ENCODE peak calls at places on chromosomes 3 and 15, in ten cellular contexts. A is NCI-H187 treated with DMSO at 0.1 percent for 48 hours; I is fibroblast of pulmonary artery; O is hypothalamus; C is stimulated activated CD8-positive, alpha-beta memory T cell treated with anti-CD3 and anti-CD28 coated beads, Interleukin-4, amount 100 ng/mL, for 1 hour; D is GM18507; Z is GM12892; G is KBM-7; S is NCI-H524; W is sciatic nerve. H is an unnamed sample.
A peak's percentile ranks its signal among the peaks of the same experiment; 100 is the strongest.

GRCh38 chr3:127448671-127449070 is 141.9 kb downstream of the TPRA1 start:
- DNase-seq in A (no peak), I (no peak), O (no peak), C (no peak), D (no peak), Z (no peak), G (no peak), S (no peak), W (peak; percentile 22), H (no peak)

GRCh38 chr15:100712226-100712625 is 109.8 kb downstream of the ASB7 start:
- DNase-seq in A (no peak), I (peak; percentile 53), O (no peak), C (no peak), D (no peak), Z (no peak), G (no peak), S (no peak), W (no peak), H (no peak)

GRCh38 chr15:35168464-35168863 is 83.4 kb upstream of the NANOGP8 start:
- DNase-seq in A (no peak), I (peak; percentile 57), O (no peak), C (no peak), D (no peak), Z (no peak), G (no peak), S (no peak), W (no peak), H (no peak)

GRCh38 chr15:98983333-98983732 is 24.3 kb downstream of the PGPEP1L start:
- DNase-seq in A (no peak), I (peak; percentile 67), O (no peak), C (no peak), D (no peak), Z (no peak), G (peak; percentile 10), S (no peak), W (no peak), H (no peak)

GRCh38 chr3:140501054-140501769 is 176.7 kb upstream of the TRIM42 start:
- DNase-seq in A (no peak), I (no peak), O (no peak), C (no peak), D (no peak), Z (no peak), G (no peak), S (no peak), W (no peak), H (no peak)

GRCh38 chr15:58065445-58066041 is at the start of gene ALDH1A2:
- DNase-seq in A (no peak), I (no peak), O (no peak), C (no peak), D (no peak), Z (no peak), G (no peak), S (peak; percentile 81), W (peak; percentile 57), H (no peak)

GRCh38 chr3:98322101-98322500 is 31.6 kb upstream of the OR5K4 start:
- DNase-seq in A (no peak), I (no peak), O (no peak), C (no peak), D (no peak), Z (no peak), G (no peak), S (no peak), W (no peak), H (no peak)

GRCh38 chr3:185900228-185900627 is 37.6 kb downstream of the TRA2B start:
- DNase-seq in A (no peak), I (peak; percentile 84), O (no peak), C (no peak), D (no peak), Z (no peak), G (no peak), S (no peak), W (no peak), H (no peak)

GRCh38 chr15:51620647-51621046 is 1.9 kb downstream of the DMXL2 start:
- DNase-seq in A (no peak), I (no peak), O (no peak), C (no peak), D (no peak), Z (no peak), G (peak; percentile 36), S (peak; percentile 83), W (no peak), H (no peak)

GRCh38 chr3:18982920-18983319 is 165.4 kb upstream of the KCNH8 start:
- DNase-seq in A (no peak), I (no peak), O (no peak), C (no peak), D (no peak), Z (no peak), G (no peak), S (no peak), W (no peak), H (no peak)

H was measured in cerebellar nuclear complex.